ENCODE peak calls at places on chromosomes 13 and 19, in five cellular contexts. E is HepG2, J is K562, B is GM12891, Y is SK-N-SH. V is an unnamed sample.

GRCh38 chr13:75726313-75726712 is 90.2 kb downstream of the LMO7 start:
- DNase-seq in E (no peak), Y (no peak), B (no peak), J (no peak), V (no peak)

GRCh38 chr13:99652141-99652540 is 150.9 kb downstream of the TM9SF2 start:
- DNase-seq in Y (no peak), J (no peak), E (no peak), B (no peak), V (no peak)

GRCh38 chr13:113930711-113931637 is 42.9 kb downstream of the C13orf46 start:
- DNase-seq in B (no peak), E (no peak), Y (no peak), J (no peak), V (peak; percentile 64)

GRCh38 chr13:109778102-109778542 is 8.3 kb downstream of the IRS2 start:
- DNase-seq in J (no peak), Y (no peak), E (no peak), B (no peak), V (no peak)

GRCh38 chr13:20119960-20120359 is 40.9 kb downstream of the GJA3 start:
- DNase-seq in J (no peak), Y (no peak), E (no peak), B (no peak), V (no peak)

GRCh38 chr19:49643466-49643865 is 1.5 kb downstream of the SCAF1 start:
- DNase-seq in E (no peak), J (peak; percentile 38), B (peak; percentile 58), Y (no peak), V (no peak)

GRCh38 chr13:57996717-57997116 is 365.2 kb downstream of the PCDH17 start:
- DNase-seq in E (no peak), B (no peak), J (no peak), Y (no peak), V (no peak)

GRCh38 chr13:98221234-98221633 is 44.2 kb upstream of the RNF113B start:
- DNase-seq in J (no peak), B (no peak), E (no peak), Y (no peak), V (no peak)

GRCh38 chr19:33175886-33176669 is 18.1 kb upstream of the LRP3 start:
- DNase-seq in E (peak; percentile 61), B (no peak), Y (peak; percentile 75), J (peak; percentile 34), V (no peak)

DNA sequence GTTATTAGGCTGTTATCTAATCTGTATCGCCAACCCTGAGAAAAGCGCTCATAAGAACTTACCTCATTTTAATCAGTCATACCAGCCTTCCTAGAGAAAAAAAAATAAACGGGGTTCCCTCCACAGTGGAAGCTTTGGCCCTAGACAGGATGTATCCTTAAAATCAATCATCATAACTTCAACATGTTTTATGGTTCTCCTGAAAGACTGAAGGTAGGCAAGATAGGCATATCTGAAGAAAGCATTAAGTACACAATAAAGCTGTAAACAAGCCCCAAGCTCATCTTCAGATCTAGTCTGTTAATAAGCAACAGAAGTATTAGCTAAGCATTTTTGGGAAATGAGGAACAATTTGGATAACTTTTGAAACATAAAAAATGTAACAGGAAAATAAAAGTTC is 18.7 kb upstream of the SERP2 start:
- DNase-seq in J (no peak), B (no peak), E (no peak), Y (no peak), V (no peak)
- TF ChIP-seq TAF1 in J (no peak), B (no peak), E (no peak), Y (no peak), V (no peak)

GRCh38 chr13:88656751-88657150 is 985.6 kb downstream of the SLITRK5 start:
- DNase-seq in J (no peak), Y (no peak), B (no peak), E (no peak), V (no peak)
- TF ChIP-seq POLR2AphosphoS5 in J (no peak), Y (no peak), B (no peak), E (no peak), V (no peak)

GRCh38 chr13:45207319-45207718 is 6.5 kb upstream of the KCTD4 start:
- DNase-seq in B (no peak), E (no peak), Y (no peak), J (no peak), V (no peak)
- TF ChIP-seq TAF1 in B (no peak), E (no peak), Y (no peak), J (no peak), V (no peak)

DNA sequence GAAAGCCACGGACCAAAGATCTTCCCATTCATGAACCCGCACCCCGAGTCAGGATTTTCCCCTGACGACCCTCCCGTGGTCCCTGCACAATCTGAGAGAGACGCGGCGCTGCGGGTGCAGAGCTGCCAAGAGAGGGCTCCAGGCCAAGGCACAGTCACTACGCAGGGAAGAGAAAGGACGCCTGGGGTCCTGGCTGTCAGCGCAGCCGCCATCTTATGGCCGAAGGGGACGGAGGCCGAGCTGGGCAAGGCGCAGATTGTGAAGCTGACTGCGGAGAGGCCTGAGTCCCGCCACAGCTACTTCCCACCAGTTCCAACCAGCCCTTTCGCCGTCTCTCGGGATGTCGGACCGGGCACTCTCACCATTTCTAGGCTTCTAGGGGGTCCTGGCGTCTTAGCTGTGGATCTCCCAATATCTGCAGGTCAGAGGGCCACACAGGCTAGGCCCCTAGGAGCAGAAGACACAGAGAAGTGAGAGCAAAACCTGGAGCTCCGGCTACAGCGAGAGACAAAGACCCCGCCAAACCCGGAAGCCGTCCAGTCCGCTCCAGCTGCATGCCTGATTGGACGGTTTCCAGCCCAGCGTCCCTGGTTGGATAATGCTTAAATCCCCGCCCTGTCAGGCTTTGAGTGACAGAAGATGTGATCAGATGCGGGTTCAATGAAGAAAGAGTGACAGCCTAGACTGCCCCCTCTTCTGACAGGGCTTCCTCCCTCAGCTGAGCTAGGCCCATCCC is at the start of gene ZNF100:
- DNase-seq in Y (peak; percentile 80), E (peak; percentile 94), B (peak; percentile 40), J (peak; percentile 86), V (peak; percentile 40)
- TF ChIP-seq POLR2AphosphoS5 in Y (peak; percentile 77), E (peak; percentile 86), B (peak; percentile 85), J (peak; percentile 84), V (peak; percentile 91)

DNA sequence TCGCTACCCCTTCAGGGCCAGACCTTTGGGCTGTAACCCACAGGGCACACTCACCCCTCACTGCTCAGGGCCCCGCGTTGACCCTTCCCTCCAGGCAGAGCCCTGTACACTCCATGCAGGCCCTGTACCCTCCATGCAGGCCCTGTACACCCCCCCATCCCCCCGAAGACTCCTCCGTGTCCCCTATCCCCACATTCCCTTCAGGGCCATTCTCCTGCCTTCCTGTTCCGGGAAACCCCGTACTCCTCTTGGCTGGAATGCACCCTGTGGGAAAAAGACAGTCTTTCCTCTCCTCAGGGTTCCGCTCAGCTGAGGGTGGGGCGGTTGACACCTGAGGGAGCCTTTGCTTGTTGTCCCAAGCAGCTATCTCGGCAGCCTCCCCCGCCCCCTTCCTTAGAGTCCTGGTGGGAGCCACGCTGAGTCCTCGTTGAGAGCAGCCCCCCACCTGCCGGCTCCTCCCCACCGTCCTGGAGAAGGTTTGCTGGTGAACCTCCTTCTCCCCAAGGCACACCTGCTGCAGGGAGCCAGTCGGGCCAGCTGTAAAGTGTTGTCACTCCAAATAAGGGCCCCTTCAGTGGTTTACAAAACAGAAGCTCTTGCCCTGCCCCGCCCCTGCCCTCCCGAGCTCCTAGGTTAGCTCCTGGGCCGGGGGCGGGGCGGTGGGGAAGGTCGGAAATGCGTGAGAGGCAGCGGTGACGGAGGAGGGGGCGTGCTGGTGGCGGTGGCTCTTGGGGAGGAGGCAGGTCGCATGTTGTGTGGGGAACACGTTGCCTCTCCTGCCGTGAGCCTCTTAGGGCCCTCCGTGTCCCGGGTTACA is 1.4 kb downstream of the GNA11 start:
- DNase-seq in B (no peak), E (peak; percentile 62), J (peak; percentile 40), Y (no peak), V (no peak)
- TF ChIP-seq TAF1 in B (no peak), E (no peak), J (no peak), Y (no peak), V (no peak)

DNA sequence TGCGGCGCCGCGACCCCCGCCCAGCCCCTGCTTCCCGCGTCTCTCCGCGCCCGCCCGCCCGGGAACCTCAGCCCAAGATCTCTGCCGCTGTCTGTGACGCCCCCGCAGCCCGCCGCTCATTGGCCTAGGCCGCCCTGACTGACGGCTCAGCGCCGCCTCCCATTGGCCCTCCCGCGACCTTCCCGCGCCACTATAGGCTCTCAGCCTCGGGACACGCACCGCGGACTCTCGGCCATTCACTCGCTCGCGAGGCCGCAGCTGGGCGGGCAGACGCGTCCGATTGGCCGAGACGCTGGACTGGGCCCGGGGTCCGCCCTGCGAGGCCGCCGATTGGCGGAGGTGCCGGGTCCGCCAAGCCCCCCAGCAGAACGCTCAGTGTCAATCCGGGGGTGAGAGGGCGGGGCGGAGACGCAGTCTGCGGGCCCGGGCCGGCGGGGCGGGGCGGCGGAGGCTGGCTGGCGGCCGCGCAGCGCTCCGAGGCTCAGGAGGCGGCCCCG is at the start of gene PRKACA:
- DNase-seq in J (peak; percentile 99), E (peak; percentile 94), B (peak; percentile 99), Y (peak; percentile 99), V (peak; percentile 99)
- TF ChIP-seq POLR2AphosphoS5 in J (no peak), E (no peak), B (no peak), Y (no peak), V (no peak)

GRCh38 chr19:1266818-1267440 is 2.2 kb upstream of the CIRBP start:
- DNase-seq in Y (peak; percentile 85), B (no peak), J (peak; percentile 71), E (no peak), V (peak; percentile 63)

GRCh38 chr19:1265611-1266115 is 3.5 kb upstream of the CIRBP start:
- DNase-seq in E (no peak), J (no peak), Y (no peak), B (no peak), V (no peak)

GRCh38 chr19:1264801-1265610 is 4.1 kb upstream of the CIRBP start:
- DNase-seq in Y (no peak), B (no peak), E (peak; percentile 84), J (peak; percentile 62), V (no peak)

GRCh38 chr19:1267441-1268391 is 1.4 kb upstream of the CIRBP start:
- DNase-seq in J (no peak), Y (no peak), B (no peak), E (no peak), V (no peak)

DNA sequence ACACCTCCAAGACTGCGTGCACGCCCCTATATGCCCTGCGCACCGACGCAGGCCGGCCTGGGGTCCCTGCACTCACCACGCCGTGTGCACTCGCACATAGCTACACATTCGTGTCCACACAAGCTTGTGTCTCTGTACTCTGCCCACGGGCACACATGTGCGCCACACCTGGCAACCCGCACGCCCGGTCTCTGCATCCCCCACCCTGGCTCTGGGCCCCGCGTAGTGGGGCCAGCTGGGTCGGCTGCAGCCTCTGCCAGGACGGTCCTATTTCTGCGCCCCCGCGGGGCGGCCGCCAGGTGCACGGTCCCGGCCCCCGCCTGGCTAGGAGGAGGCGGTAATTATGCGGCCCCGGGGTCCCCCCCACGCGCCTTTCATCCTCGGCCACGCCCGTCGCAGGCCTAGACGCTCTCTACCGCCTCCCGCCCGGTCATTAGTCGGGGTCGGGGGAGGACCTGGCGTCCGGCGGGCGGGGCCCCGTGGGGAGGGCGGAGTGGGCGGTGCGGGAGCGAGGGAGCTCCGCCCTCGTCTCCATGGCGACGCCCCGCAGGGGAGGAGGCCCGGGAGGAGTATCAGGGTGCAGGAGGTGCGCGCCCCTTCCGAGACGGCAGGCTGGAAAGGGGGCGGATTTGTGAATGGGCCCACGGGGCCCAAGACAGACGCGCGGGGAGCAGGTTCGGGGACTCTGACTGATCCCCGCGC is 2.9 kb upstream of the CIRBP start:
- DNase-seq in E (peak; percentile 80), Y (peak; percentile 93), J (peak; percentile 96), B (peak; percentile 81), V (peak; percentile 88)
- TF ChIP-seq TAF1 in E (peak; percentile 45), Y (no peak), J (no peak), B (no peak), V (no peak)